ENCODE peak calls at places on chromosomes 13 and 19, in six cellular contexts. I is tibial nerve; Q is ascending aorta; L is psoas muscle; M is CD4-positive, alpha-beta T cell; A is aorta. G is an unnamed sample. For H3K9me3, the result is how much of the 10 kb centered on the place peaks cover.

GRCh38 chr19:38842439-38843174 is 7.2 kb downstream of the HNRNPL start:
- DNase-seq in A (no peak), I (no peak), M (peak), Q (no peak), L (no peak), G (no peak)

GRCh38 chr13:98199480-98199879 is 22.4 kb upstream of the RNF113B start:
- DNase-seq in A (no peak), L (no peak), M (no peak), I (no peak), Q (no peak), G (no peak)

GRCh38 chr19:55667511-55667910 is 7.5 kb upstream of the EPN1 start:
- DNase-seq in A (no peak), I (no peak), M (no peak), Q (no peak), L (no peak), G (no peak)

GRCh38 chr13:49977992-49978391 is 18.9 kb upstream of the TRIM13 start:
- DNase-seq in M (no peak), A (no peak), Q (no peak), L (no peak), I (no peak), G (no peak)

GRCh38 chr19:56137405-56137804 is 3.7 kb upstream of the ZNF444 start:
- DNase-seq in A (no peak), L (no peak), Q (no peak), I (no peak), M (no peak), G (no peak)

GRCh38 chr19:8363803-8364771 is at the start of gene ANGPTL4:
- DNase-seq in A (peak), M (no peak), Q (peak), I (peak), L (peak), G (peak)

GRCh38 chr13:65901723-65902122 is 1328.4 kb downstream of the PCDH9 start:
- DNase-seq in M (no peak), L (no peak), I (no peak), A (no peak), Q (no peak), G (no peak)

GRCh38 chr13:93172109-93172508 is 54.5 kb upstream of the GPC6 start:
- DNase-seq in M (no peak), I (no peak), L (no peak), A (no peak), Q (no peak), G (no peak)

GRCh38 chr19:32061304-32061703 is 284.1 kb upstream of the ZNF507 start:
- DNase-seq in L (no peak), Q (no peak), I (no peak), M (no peak), A (no peak), G (no peak)

GRCh38 chr13:28820099-28821051 is at the start of gene MTUS2:
- DNase-seq in M (no peak), I (no peak), A (peak), Q (no peak), L (no peak), G (peak)

GRCh38 chr13:97221989-97222700 is at the start of gene MBNL2:
- DNase-seq in M (peak), A (peak), L (peak), Q (peak), I (peak), G (peak)

GRCh38 chr13:35765387-35765786 is 288.9 kb upstream of the MAB21L1 start:
- DNase-seq in M (no peak), Q (no peak), I (no peak), L (no peak), A (no peak), G (peak)

DNA sequence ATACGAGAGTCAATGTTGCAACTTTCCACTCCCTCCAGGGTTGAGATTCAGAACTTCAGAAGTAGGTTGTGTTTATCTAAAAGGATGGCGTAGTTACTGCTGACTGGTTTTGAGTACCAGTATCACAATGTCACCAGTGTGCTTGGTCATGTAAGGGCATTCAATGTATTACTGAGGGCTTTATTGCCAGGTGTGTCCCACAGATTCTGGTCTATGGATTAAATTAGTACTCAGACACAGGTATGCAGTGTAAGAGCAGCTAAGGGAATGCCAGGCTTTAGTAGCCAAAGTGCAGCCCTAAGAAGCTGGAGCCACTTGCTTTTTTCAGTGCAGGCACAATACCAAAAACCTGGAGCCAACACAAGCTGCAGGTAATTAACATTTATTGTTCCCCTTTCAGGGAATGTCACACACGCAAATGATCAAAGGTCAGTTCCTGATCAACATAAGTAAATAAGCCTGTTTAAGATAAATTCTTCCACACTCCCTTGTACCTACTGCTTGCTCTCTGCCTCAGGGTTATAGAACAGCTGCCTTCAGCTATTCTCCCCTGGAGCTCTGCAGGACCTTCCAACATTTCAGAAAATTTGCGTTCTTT is 130.1 kb upstream of the ZNF91 start:
- DNase-seq in A (no peak), I (no peak), M (no peak), Q (no peak), L (no peak), G (no peak)
- H3K9me3 ChIP-seq in A (under half), I (under half), M (under half), Q (under half), L (under half), G (under half)

GRCh38 chr19:51821921-51822716 is 27.2 kb downstream of the FPR3 start:
- DNase-seq in I (no peak), L (no peak), M (no peak), A (no peak), Q (no peak), G (no peak)
- H3K9me3 ChIP-seq in I (under half), L (under half), M (under half), A (under half), Q (under half), G (under half)

DNA sequence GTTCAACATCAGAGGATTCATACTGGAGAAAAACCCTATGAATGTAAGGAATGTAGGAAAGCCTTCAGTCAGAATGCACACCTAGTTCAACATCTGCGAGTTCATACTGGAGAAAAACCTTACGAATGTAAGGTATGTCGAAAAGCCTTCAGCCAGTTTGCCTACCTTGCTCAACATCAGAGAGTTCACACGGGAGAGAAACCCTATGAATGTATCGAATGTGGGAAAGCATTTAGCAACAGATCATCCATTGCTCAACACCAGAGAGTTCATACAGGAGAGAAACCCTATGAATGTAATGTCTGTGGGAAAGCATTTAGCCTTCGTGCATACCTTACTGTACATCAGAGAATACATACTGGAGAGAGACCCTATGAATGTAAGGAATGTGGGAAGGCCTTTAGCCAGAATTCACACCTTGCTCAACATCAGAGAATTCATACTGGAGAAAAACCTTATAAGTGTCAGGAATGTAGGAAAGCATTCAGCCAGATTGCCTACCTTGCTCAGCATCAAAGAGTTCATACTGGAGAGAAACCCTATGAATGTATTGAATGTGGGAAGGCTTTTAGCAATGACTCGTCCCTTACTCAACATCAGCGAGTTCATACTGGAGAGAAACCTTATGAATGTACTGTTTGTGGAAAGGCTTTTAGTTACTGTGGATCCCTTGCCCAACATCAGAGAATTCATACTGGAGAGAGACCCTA is 15.4 kb downstream of the ZNF570 start:
- DNase-seq in Q (no peak), A (no peak), L (no peak), M (no peak), I (no peak), G (no peak)
- H3K9me3 ChIP-seq in Q (half or more), A (under half), L (half or more), M (half or more), I (half or more), G (under half)

DNA sequence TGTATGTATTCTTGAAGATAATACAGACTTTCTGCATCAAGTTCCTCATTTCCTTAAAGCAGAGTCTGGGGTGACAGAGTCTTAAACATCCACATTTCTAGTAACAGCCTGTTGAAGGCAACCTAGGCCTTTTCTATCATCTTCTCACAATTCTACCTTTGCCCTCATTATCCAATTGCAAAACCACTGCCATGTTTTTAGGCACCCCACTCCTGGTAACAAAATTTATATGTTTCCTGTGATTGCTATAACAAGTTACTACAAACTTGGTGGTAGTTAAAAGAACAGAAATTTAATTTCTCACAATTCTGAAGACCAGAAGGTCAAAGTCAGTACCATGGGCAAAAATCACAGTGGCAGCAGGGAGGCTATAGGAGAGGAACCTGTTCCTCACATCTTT is 33.1 kb downstream of the TUBA3C start:
- DNase-seq in Q (no peak), A (no peak), I (no peak), M (no peak), L (no peak), G (no peak)
- H3K9me3 ChIP-seq in Q (under half), A (under half), I (under half), M (under half), L (under half), G (under half)

GRCh38 chr19:22263121-22263520 is 23.1 kb upstream of the ZNF729 start:
- DNase-seq in L (no peak), M (no peak), I (no peak), A (no peak), Q (no peak), G (no peak)

GRCh38 chr19:22257916-22258315 is 28.3 kb upstream of the ZNF729 start:
- DNase-seq in M (no peak), A (no peak), L (no peak), I (no peak), Q (no peak), G (no peak)

GRCh38 chr19:22257381-22257780 is 28.9 kb upstream of the ZNF729 start:
- DNase-seq in I (no peak), Q (no peak), A (no peak), M (no peak), L (no peak), G (no peak)

GRCh38 chr19:22261596-22261995 is 24.6 kb upstream of the ZNF729 start:
- DNase-seq in M (no peak), A (no peak), L (no peak), Q (no peak), I (no peak), G (peak)

GRCh38 chr19:22260499-22260898 is 25.7 kb upstream of the ZNF729 start:
- DNase-seq in A (no peak), M (no peak), Q (no peak), I (no peak), L (no peak), G (no peak)
- H3K9me3 ChIP-seq in A (under half), M (under half), Q (under half), I (under half), L (under half), G (under half)

DNA sequence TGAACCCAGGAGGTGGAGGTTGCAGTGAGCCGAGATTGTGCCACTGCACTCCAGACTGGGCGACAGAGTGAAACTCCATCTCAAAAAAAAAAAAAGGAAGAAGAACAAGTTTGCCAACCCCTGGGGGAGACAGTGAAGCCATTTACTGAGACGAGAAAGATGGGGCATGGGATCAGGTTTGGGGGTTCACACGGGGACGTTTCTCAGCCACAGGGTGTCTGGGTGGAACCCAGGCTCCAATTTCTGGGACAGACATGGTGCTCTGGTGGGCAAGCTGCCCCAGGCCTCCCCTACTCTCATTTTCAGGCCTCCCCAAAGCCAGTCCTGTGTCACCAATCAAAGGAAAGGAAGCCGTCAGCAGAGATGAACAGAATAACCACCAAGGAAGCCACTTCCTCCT is 13.4 kb downstream of the HSH2D start:
- DNase-seq in I (no peak), Q (no peak), A (no peak), M (no peak), L (no peak), G (no peak)
- H3K9me3 ChIP-seq in I (under half), Q (under half), A (under half), M (under half), L (under half), G (under half)